ENCODE peak calls at places on chromosomes 7 and 10, in nine cellular contexts. Y is HCT116, R is Peyer's patch, X is transverse colon, G is body of pancreas, Q is prostate gland, M is spleen, P is uterus, C is H1. T is an unnamed sample. For H3K4me1, the result is how much of the 10 kb centered on the place peaks cover.

GRCh38 chr10:103645141-103646054 is 151.9 kb downstream of the NEURL1 start:
- DNase-seq in Y (no peak), R (peak), X (peak), G (peak), Q (peak), M (no peak), P (peak), C (no peak), T (no peak)

GRCh38 chr7:37987732-37988131 is 67.3 kb downstream of the EPDR1 start:
- DNase-seq in Y (no peak), R (peak), X (peak), G (peak), Q (peak), M (no peak), P (no peak), C (no peak), T (no peak)

GRCh38 chr7:30920584-30921539 is 9.2 kb downstream of the AQP1 start:
- DNase-seq in Y (no peak), R (peak), X (peak), G (peak), Q (no peak), M (peak), P (peak), C (no peak), T (no peak)

GRCh38 chr10:95976295-95977229 is 66.8 kb upstream of the CCNJ start:
- DNase-seq in Y (no peak), R (no peak), X (no peak), G (no peak), Q (no peak), M (no peak), P (no peak), C (no peak), T (no peak)

GRCh38 chr7:112176693-112177415 is 29.3 kb downstream of the DOCK4 start:
- DNase-seq in Y (no peak), R (no peak), X (no peak), G (no peak), Q (no peak), M (no peak), P (no peak), C (no peak), T (no peak)

GRCh38 chr10:132290631-132291030 is 17.1 kb downstream of the STK32C start:
- DNase-seq in Y (no peak), R (no peak), X (no peak), G (peak), Q (no peak), M (peak), P (no peak), C (no peak), T (no peak)

GRCh38 chr10:104330168-104331117 is 7.8 kb downstream of the ITPRIP start:
- DNase-seq in Y (no peak), R (peak), X (peak), G (peak), Q (no peak), M (peak), P (peak), C (no peak), T (no peak)

GRCh38 chr7:22578048-22578770 is 78.2 kb upstream of the STEAP1B start:
- DNase-seq in Y (no peak), R (no peak), X (no peak), G (no peak), Q (no peak), M (no peak), P (no peak), C (no peak), T (peak)

GRCh38 chr7:151080091-151080521 is 503 bp downstream of the FASTK start:
- DNase-seq in Y (no peak), R (peak), X (no peak), G (no peak), Q (no peak), M (no peak), P (no peak), C (no peak), T (no peak)

GRCh38 chr7:54955296-54955695 is 63.5 kb upstream of the EGFR start:
- DNase-seq in Y (no peak), R (no peak), X (no peak), G (no peak), Q (no peak), M (no peak), P (no peak), C (no peak), T (no peak)

GRCh38 chr7:99918959-99919813 is at the start of gene TRIM4:
- DNase-seq in Y (peak), R (peak), X (peak), G (peak), Q (peak), M (peak), P (peak), C (no peak), T (no peak)

GRCh38 chr10:68194290-68194689 is 37.6 kb downstream of the ATOH7 start:
- DNase-seq in Y (no peak), R (no peak), X (no peak), G (no peak), Q (no peak), M (no peak), P (no peak), C (no peak), T (no peak)

GRCh38 chr10:71840177-71840711 is 10.8 kb downstream of the PSAP start:
- DNase-seq in Y (no peak), R (peak), X (peak), G (peak), Q (peak), M (no peak), P (peak), C (peak), T (no peak)

GRCh38 chr7:29194594-29195417 is at the start of gene CHN2:
- DNase-seq in Y (no peak), R (peak), X (peak), G (peak), Q (peak), M (peak), P (peak), C (no peak), T (no peak)

GRCh38 chr10:5199398-5199797 is 2.8 kb downstream of the AKR1C4 start:
- DNase-seq in Y (no peak), R (no peak), X (no peak), G (no peak), Q (no peak), M (no peak), P (no peak), C (no peak), T (no peak)

GRCh38 chr10:63521389-63522128 is at the start of gene REEP3:
- DNase-seq in Y (no peak), R (peak), X (peak), G (peak), Q (peak), M (peak), P (peak), C (no peak), T (no peak)

GRCh38 chr7:100169147-100169850 is 882 bp upstream of the GAL3ST4 start:
- DNase-seq in Y (no peak), R (no peak), X (no peak), G (no peak), Q (no peak), M (peak), P (no peak), C (no peak), T (no peak)

GRCh38 chr10:34124522-34125035 is 690.5 kb downstream of the PARD3 start:
- DNase-seq in Y (peak), R (peak), X (no peak), G (peak), Q (no peak), M (no peak), P (no peak), C (no peak), T (no peak)

GRCh38 chr7:116577320-116577871 is 52.6 kb downstream of the CAV1 start:
- DNase-seq in Y (no peak), R (no peak), X (no peak), G (no peak), Q (no peak), M (no peak), P (no peak), C (no peak), T (no peak)

GRCh38 chr7:141076377-141076776 is 2.5 kb downstream of the TMEM178B start:
- DNase-seq in Y (no peak), R (no peak), X (no peak), G (no peak), Q (no peak), M (no peak), P (no peak), C (no peak), T (no peak)

GRCh38 chr10:118442032-118442431 is 99.9 kb upstream of the FAM204A start:
- DNase-seq in Y (no peak), R (no peak), X (no peak), G (no peak), Q (no peak), M (no peak), P (no peak), C (no peak), T (no peak)

GRCh38 chr10:124573726-124574455 is 112.3 kb downstream of the LHPP start:
- DNase-seq in Y (no peak), R (no peak), X (no peak), G (no peak), Q (no peak), M (peak), P (no peak), C (no peak), T (no peak)

GRCh38 chr10:58440484-58440883 is 55.3 kb downstream of the TFAM start:
- DNase-seq in Y (no peak), R (no peak), X (no peak), G (no peak), Q (no peak), M (no peak), P (no peak), C (no peak), T (no peak)

GRCh38 chr7:37081436-37081835 is 357.1 kb upstream of the AOAH start:
- DNase-seq in Y (no peak), R (peak), X (peak), G (peak), Q (no peak), M (no peak), P (peak), C (no peak), T (no peak)

GRCh38 chr7:85608804-85609203 is 421.9 kb upstream of the SEMA3D start:
- DNase-seq in Y (no peak), R (no peak), X (no peak), G (no peak), Q (no peak), M (no peak), P (no peak), C (no peak), T (no peak)

GRCh38 chr10:103590744-103591291 is 97.3 kb downstream of the NEURL1 start:
- DNase-seq in Y (no peak), R (no peak), X (no peak), G (no peak), Q (no peak), M (no peak), P (no peak), C (no peak), T (no peak)

GRCh38 chr7:7136423-7136822 is 45.9 kb upstream of the C1GALT1 start:
- DNase-seq in Y (no peak), R (no peak), X (no peak), G (no peak), Q (no peak), M (no peak), P (no peak), C (no peak), T (no peak)

GRCh38 chr7:140669352-140669751 is 3.4 kb upstream of the ADCK2 start:
- DNase-seq in Y (no peak), R (no peak), X (no peak), G (no peak), Q (no peak), M (no peak), P (no peak), C (no peak), T (no peak)

GRCh38 chr7:45129906-45130305 is 18.4 kb upstream of the TBRG4 start:
- DNase-seq in Y (no peak), R (no peak), X (no peak), G (no peak), Q (no peak), M (peak), P (no peak), C (no peak), T (no peak)

GRCh38 chr10:112262556-112262955 is 20.6 kb upstream of the TECTB start:
- DNase-seq in Y (no peak), R (no peak), X (no peak), G (no peak), Q (no peak), M (no peak), P (no peak), C (no peak), T (no peak)

GRCh38 chr7:88361357-88361756 is 54.7 kb upstream of the STEAP4 start:
- DNase-seq in Y (no peak), R (no peak), X (no peak), G (no peak), Q (no peak), M (no peak), P (no peak), C (no peak), T (no peak)

GRCh38 chr10:63376560-63377304 is 89.0 kb downstream of the JMJD1C start:
- DNase-seq in Y (no peak), R (no peak), X (no peak), G (no peak), Q (no peak), M (no peak), P (no peak), C (no peak), T (no peak)

GRCh38 chr7:114426824-114427223 is 12.2 kb downstream of the FOXP2 start:
- DNase-seq in Y (peak), R (no peak), X (no peak), G (no peak), Q (no peak), M (no peak), P (no peak), C (no peak), T (no peak)

GRCh38 chr7:39651262-39651661 is 27.9 kb downstream of the RALA start:
- DNase-seq in Y (no peak), R (no peak), X (no peak), G (no peak), Q (no peak), M (no peak), P (no peak), C (no peak), T (no peak)

GRCh38 chr10:60429084-60429849 is 39.6 kb upstream of the ANK3 start:
- DNase-seq in Y (no peak), R (no peak), X (no peak), G (no peak), Q (no peak), M (no peak), P (no peak), C (no peak), T (no peak)
- H3K4me1 ChIP-seq in Y (under half), R (under half), X (under half), G (under half), Q (under half), M (under half), P (under half), C (under half), T (under half)

DNA sequence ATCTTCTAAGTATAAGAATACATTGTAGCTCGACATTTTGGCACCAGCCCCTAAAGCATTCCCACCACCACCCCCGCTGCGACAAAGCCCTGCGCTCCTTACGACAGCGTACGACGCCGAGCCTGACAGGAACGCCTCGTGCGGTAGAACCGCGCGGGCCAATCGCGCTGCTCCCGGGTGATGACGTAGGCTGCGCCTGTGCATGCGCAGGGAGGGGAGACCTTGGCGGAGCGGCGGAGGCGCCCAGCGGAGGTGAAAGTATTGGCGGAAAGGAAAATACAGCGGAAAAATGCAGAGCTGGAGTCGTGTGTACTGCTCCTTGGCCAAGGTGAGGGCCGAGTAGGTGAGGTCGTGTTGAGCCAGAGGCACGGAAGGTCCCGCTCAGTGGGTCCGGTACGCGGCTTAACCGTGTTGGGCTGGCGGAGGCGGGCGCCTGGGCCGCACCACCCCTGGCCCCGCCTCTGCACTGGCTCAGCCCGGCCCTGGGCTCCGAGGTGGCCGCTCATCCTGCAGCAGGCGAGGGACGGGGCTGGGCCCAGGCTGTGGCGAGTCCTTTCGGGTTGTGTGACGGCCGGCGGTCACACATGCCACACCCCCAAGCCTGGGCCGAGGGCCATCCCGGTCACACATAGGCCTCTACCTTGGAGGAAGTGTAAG is at the start of gene DLD:
- DNase-seq in Y (peak), R (peak), X (peak), G (peak), Q (peak), M (peak), P (peak), C (peak), T (no peak)
- TF ChIP-seq POLR2A in Y (peak), R (peak), X (peak), G (peak), Q (peak), M (peak), P (peak), C (no peak), T (peak)

DNA sequence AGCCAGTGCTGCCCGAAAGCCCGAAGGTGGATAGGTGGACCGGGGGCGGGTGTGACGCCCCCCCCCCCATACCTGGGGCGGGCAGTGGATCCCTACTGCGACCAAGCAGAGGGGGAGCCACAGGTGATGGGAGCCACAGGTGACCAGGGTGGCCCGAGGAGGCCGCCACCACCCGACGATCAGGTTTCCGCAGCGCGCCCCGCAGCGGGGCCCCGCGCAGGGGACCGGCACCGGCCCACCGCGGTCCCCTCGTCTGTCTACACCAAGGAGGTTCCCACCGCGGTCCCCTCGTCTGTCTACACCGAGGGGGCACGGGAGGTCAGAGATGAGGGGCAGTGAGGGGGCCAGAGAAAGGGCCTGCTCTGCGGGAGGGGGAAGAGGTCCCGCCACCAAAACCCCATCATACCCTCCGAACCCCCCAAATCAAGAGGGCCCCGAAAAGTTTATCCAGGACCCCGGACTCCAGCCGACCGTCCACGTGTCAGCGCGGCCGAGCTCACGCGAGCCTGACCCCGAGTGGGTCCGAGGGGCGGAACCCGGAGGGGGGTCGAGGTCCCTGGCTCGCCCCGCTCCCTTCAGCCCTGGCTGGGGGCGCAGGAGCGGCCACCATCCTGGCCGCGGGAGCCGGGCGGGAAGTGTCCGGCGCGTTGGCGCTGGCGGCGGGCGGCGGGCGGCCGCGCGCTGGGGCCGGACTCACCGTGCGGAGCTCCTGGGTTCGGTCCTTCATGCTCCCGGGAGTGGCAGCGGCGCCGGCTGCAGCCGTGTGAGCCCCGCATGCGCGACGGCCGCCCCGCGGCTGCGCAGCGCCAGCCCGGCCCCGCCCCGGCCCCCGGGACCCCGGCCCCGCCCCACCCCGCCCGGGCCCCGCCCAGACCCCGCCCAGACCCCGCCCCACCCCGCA is at the start of gene STX1A:
- DNase-seq in Y (no peak), R (peak), X (peak), G (peak), Q (peak), M (peak), P (peak), C (no peak), T (no peak)
- H3K4me1 ChIP-seq in Y (half or more), R (under half), X (under half), G (under half), Q (under half), M (under half), P (under half), C (under half), T (under half)

DNA sequence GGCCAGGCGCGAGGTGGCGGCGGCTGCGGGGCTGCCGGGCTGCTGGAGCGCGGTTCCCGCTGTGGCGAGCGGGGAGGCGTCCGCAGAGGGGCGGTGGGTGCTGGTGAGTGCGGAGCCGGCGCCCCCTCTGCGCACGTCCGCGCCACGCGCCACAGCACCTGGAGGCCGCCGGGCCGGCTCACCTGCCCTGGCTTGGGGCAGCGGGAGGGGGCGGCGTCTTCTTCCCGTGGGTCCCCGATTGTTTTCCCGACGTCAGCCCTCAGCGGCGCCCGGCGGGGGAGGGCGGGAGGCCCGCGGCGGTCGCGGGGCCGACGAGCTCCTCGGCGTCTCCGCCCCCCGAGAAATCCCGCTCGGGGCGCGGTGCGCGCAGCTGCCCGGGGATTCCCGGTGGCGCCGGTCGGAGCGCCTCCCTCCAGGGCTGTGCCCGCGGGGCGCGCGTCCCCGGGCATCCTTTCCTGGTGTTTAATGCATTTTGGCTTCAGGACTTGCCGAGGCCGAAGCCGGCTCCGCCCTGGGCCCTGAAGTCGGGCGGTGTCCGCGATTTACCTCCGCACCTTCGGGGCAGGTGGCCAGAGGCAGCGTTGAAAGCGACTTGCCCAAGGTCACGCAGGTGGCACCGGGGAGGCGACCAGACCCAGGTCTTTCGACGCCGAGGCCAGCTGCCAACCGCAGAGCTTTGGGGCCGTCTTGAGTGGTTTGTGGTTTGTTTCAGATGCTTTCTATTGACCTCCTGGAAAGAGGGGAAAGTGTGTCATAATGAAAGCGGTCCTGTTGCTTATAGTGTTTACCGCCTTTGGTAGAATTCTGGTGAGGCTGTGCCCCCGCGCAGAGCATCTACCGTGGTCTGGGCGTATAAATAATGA is 582 bp downstream of the PLEKHA1 start:
- DNase-seq in Y (peak), R (peak), X (peak), G (peak), Q (peak), M (peak), P (peak), C (no peak), T (no peak)
- TF ChIP-seq POLR2A in Y (no peak), R (no peak), X (peak), G (peak), Q (peak), M (no peak), P (peak), C (peak), T (no peak)

GRCh38 chr7:2521341-2521745 is 1.8 kb downstream of the LFNG start:
- DNase-seq in Y (no peak), R (no peak), X (no peak), G (no peak), Q (no peak), M (peak), P (no peak), C (no peak), T (no peak)

GRCh38 chr7:2519119-2519930 is at the start of gene LFNG:
- DNase-seq in Y (peak), R (peak), X (peak), G (peak), Q (peak), M (peak), P (peak), C (no peak), T (no peak)

GRCh38 chr7:2520131-2520807 is 695 bp downstream of the LFNG start:
- DNase-seq in Y (no peak), R (peak), X (peak), G (peak), Q (no peak), M (peak), P (no peak), C (no peak), T (no peak)

GRCh38 chr7:2521952-2522591 is 2.5 kb downstream of the LFNG start:
- DNase-seq in Y (no peak), R (peak), X (peak), G (peak), Q (no peak), M (peak), P (no peak), C (no peak), T (no peak)

DNA sequence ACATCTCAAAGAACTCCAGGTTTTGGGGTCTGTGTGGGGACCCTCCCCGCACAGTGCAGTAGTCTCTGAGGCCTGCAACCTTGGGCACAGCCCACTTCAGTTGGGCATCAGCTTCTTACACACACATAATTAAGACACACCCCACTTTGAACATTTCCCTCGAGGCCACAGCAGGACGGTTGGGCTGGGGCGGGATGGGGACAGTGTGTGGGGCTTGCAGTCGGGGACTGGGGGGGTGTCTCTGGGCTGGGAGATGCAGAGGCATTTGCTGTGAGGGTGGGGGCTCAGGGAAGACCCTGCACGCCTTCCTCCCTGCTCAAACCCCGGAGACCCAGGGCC is 1.2 kb downstream of the LFNG start:
- DNase-seq in Y (no peak), R (no peak), X (peak), G (no peak), Q (no peak), M (no peak), P (no peak), C (no peak), T (no peak)
- H3K4me1 ChIP-seq in Y (half or more), R (half or more), X (half or more), G (half or more), Q (under half), M (half or more), P (under half), C (half or more), T (half or more)